ENCODE peak calls at places on chromosomes 2 and 18, in six cellular contexts. One of them, this sample, is unnamed.

GRCh38 chr2:215969131-215969841 is 44.1 kb downstream of the MREG start:
- DNase-seq in GM12864: no peak
- DNase-seq in fibroblast of lung: no peak
- DNase-seq in foreskin fibroblast: no peak
- DNase-seq in AG04450: no peak
- DNase-seq in AG04449: no peak
- DNase-seq in this sample: peak

GRCh38 chr18:49853436-49853835 is 40.1 kb upstream of the ACAA2 start:
- DNase-seq in fibroblast of lung: no peak
- DNase-seq in AG04449: no peak
- DNase-seq in GM12864: no peak
- DNase-seq in AG04450: no peak
- DNase-seq in foreskin fibroblast: no peak
- DNase-seq in this sample: no peak

GRCh38 chr2:152627010-152627957 is 90.0 kb downstream of the PRPF40A start:
- DNase-seq in AG04450: no peak
- DNase-seq in fibroblast of lung: peak
- DNase-seq in foreskin fibroblast: peak
- DNase-seq in AG04449: no peak
- DNase-seq in GM12864: peak
- DNase-seq in this sample: peak

GRCh38 chr2:200756618-200757321 is 54.9 kb upstream of the BZW1 start:
- DNase-seq in GM12864: no peak
- DNase-seq in foreskin fibroblast: peak
- DNase-seq in AG04450: peak
- DNase-seq in fibroblast of lung: peak
- DNase-seq in AG04449: peak
- DNase-seq in this sample: peak

GRCh38 chr2:131105950-131106801 is 1.0 kb downstream of the PLEKHB2 start:
- DNase-seq in fibroblast of lung: peak
- DNase-seq in foreskin fibroblast: peak
- DNase-seq in AG04450: no peak
- DNase-seq in GM12864: no peak
- DNase-seq in AG04449: no peak
- DNase-seq in this sample: peak

GRCh38 chr2:151111599-151112278 is 149.9 kb downstream of the RBM43 start:
- DNase-seq in AG04449: peak
- DNase-seq in foreskin fibroblast: peak
- DNase-seq in AG04450: peak
- DNase-seq in fibroblast of lung: peak
- DNase-seq in GM12864: no peak
- DNase-seq in this sample: peak

GRCh38 chr2:71697106-71698010 is 244.0 kb downstream of the DYSF start:
- DNase-seq in fibroblast of lung: no peak
- DNase-seq in AG04449: no peak
- DNase-seq in AG04450: no peak
- DNase-seq in GM12864: no peak
- DNase-seq in foreskin fibroblast: no peak
- DNase-seq in this sample: no peak

GRCh38 chr18:25350561-25351201 is 1.3 kb downstream of the ZNF521 start:
- DNase-seq in GM12864: peak
- DNase-seq in fibroblast of lung: peak
- DNase-seq in foreskin fibroblast: peak
- DNase-seq in AG04450: peak
- DNase-seq in AG04449: no peak
- DNase-seq in this sample: peak

GRCh38 chr2:187117483-187117882 is 268.5 kb upstream of the ZSWIM2 start:
- DNase-seq in AG04449: no peak
- DNase-seq in AG04450: no peak
- DNase-seq in foreskin fibroblast: no peak
- DNase-seq in GM12864: no peak
- DNase-seq in fibroblast of lung: no peak
- DNase-seq in this sample: no peak

GRCh38 chr2:47309952-47310800 is 92.8 kb upstream of the MSH2 start:
- DNase-seq in AG04449: no peak
- DNase-seq in AG04450: no peak
- DNase-seq in foreskin fibroblast: no peak
- DNase-seq in fibroblast of lung: peak
- DNase-seq in GM12864: peak
- DNase-seq in this sample: peak

GRCh38 chr2:96117701-96118588 is 1.6 kb upstream of the ADRA2B start:
- DNase-seq in foreskin fibroblast: no peak
- DNase-seq in AG04449: no peak
- DNase-seq in AG04450: no peak
- DNase-seq in fibroblast of lung: no peak
- DNase-seq in GM12864: no peak
- DNase-seq in this sample: no peak
- TF ChIP-seq CTCF in foreskin fibroblast: no peak
- TF ChIP-seq CTCF in AG04449: no peak
- TF ChIP-seq CTCF in AG04450: no peak
- TF ChIP-seq CTCF in fibroblast of lung: no peak
- TF ChIP-seq CTCF in GM12864: peak
- TF ChIP-seq CTCF in this sample: no peak

DNA sequence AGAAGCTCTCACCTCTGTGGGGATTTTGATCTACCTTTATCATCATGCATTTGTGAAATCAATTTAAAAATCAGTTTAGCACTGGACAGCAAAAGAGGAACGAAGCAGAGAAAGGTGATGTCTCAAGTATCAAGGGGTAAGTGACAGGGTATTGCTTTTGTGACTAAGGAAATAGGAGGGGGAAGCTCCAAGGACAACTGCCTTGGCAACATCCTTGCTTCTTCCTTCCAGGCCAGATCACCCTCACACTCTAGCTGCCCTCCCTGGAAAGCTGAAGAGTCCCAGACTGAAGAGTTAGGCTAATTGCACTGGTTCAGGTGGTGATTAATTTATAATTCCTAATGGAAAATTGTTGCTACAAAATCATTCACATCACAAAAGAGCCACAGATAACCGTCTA is 859.1 kb upstream of the ACVR2A start:
- DNase-seq in foreskin fibroblast: no peak
- DNase-seq in GM12864: no peak
- DNase-seq in AG04450: no peak
- DNase-seq in fibroblast of lung: no peak
- DNase-seq in AG04449: no peak
- DNase-seq in this sample: no peak
- H3K4me3 ChIP-seq in foreskin fibroblast: no peak
- H3K4me3 ChIP-seq in GM12864: no peak
- H3K4me3 ChIP-seq in AG04450: no peak
- H3K4me3 ChIP-seq in fibroblast of lung: no peak
- H3K4me3 ChIP-seq in AG04449: no peak
- H3K4me3 ChIP-seq in this sample: no peak

GRCh38 chr18:35588995-35589394 is 7.5 kb downstream of the GALNT1 start:
- DNase-seq in GM12864: no peak
- DNase-seq in AG04449: no peak
- DNase-seq in fibroblast of lung: no peak
- DNase-seq in foreskin fibroblast: no peak
- DNase-seq in AG04450: no peak
- DNase-seq in this sample: no peak
- TF ChIP-seq CTCF in GM12864: peak
- TF ChIP-seq CTCF in AG04449: no peak
- TF ChIP-seq CTCF in fibroblast of lung: no peak
- TF ChIP-seq CTCF in foreskin fibroblast: no peak
- TF ChIP-seq CTCF in AG04450: no peak
- TF ChIP-seq CTCF in this sample: peak

GRCh38 chr2:98467652-98468051 is 23.0 kb downstream of the INPP4A start:
- DNase-seq in fibroblast of lung: no peak
- DNase-seq in foreskin fibroblast: no peak
- DNase-seq in AG04449: no peak
- DNase-seq in AG04450: no peak
- DNase-seq in GM12864: no peak
- DNase-seq in this sample: no peak

GRCh38 chr2:98467082-98467536 is 22.5 kb downstream of the INPP4A start:
- DNase-seq in AG04449: no peak
- DNase-seq in AG04450: no peak
- DNase-seq in fibroblast of lung: no peak
- DNase-seq in GM12864: no peak
- DNase-seq in foreskin fibroblast: no peak
- DNase-seq in this sample: no peak

GRCh38 chr2:98464772-98465310 is 20.2 kb downstream of the INPP4A start:
- DNase-seq in AG04449: no peak
- DNase-seq in GM12864: peak
- DNase-seq in AG04450: no peak
- DNase-seq in fibroblast of lung: no peak
- DNase-seq in foreskin fibroblast: no peak
- DNase-seq in this sample: no peak

GRCh38 chr2:98463988-98464771 is 19.5 kb downstream of the INPP4A start:
- DNase-seq in AG04450: no peak
- DNase-seq in GM12864: no peak
- DNase-seq in AG04449: no peak
- DNase-seq in fibroblast of lung: no peak
- DNase-seq in foreskin fibroblast: no peak
- DNase-seq in this sample: no peak

GRCh38 chr2:98465456-98466201 is 21.0 kb downstream of the INPP4A start:
- DNase-seq in foreskin fibroblast: no peak
- DNase-seq in AG04449: no peak
- DNase-seq in fibroblast of lung: peak
- DNase-seq in AG04450: no peak
- DNase-seq in GM12864: peak
- DNase-seq in this sample: peak
- H3K4me3 ChIP-seq in foreskin fibroblast: no peak
- H3K4me3 ChIP-seq in AG04449: no peak
- H3K4me3 ChIP-seq in fibroblast of lung: no peak
- H3K4me3 ChIP-seq in AG04450: no peak
- H3K4me3 ChIP-seq in GM12864: peak
- H3K4me3 ChIP-seq in this sample: no peak

DNA sequence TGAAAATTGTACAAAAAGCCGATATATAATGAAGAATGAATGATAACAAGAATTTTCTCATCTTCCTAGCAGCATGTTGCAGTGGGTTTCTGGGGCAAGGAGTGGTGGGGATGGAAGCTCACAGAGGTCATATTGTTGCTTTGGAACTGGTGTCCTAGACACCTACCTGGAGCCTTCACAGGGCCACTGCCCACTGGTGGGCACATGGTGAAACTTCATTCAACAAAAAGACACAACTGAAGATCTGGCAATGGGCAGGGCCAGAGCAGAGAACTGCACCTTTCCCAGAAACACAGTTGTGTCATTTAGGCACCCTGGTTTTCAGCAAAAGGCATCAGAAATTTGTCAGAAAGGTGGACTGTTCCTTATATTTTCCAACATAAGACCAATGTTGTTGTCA is 115.3 kb downstream of the FHOD3 start:
- DNase-seq in AG04449: no peak
- DNase-seq in fibroblast of lung: no peak
- DNase-seq in foreskin fibroblast: no peak
- DNase-seq in AG04450: no peak
- DNase-seq in GM12864: no peak
- DNase-seq in this sample: peak
- TF ChIP-seq CTCF in AG04449: peak
- TF ChIP-seq CTCF in fibroblast of lung: peak
- TF ChIP-seq CTCF in foreskin fibroblast: peak
- TF ChIP-seq CTCF in AG04450: peak
- TF ChIP-seq CTCF in GM12864: peak
- TF ChIP-seq CTCF in this sample: peak

GRCh38 chr18:39274535-39274934 is 1708.9 kb upstream of the CELF4 start:
- DNase-seq in fibroblast of lung: peak
- DNase-seq in AG04449: no peak
- DNase-seq in AG04450: peak
- DNase-seq in foreskin fibroblast: peak
- DNase-seq in GM12864: no peak
- DNase-seq in this sample: peak

GRCh38 chr18:39271654-39272053 is 1706.1 kb upstream of the CELF4 start:
- DNase-seq in AG04449: no peak
- DNase-seq in AG04450: no peak
- DNase-seq in fibroblast of lung: no peak
- DNase-seq in foreskin fibroblast: no peak
- DNase-seq in GM12864: no peak
- DNase-seq in this sample: no peak
- H3K4me3 ChIP-seq in AG04449: no peak
- H3K4me3 ChIP-seq in AG04450: no peak
- H3K4me3 ChIP-seq in fibroblast of lung: no peak
- H3K4me3 ChIP-seq in foreskin fibroblast: no peak
- H3K4me3 ChIP-seq in GM12864: no peak
- H3K4me3 ChIP-seq in this sample: no peak

This sample was measured in astrocyte of the spinal cord.